ENCODE peak calls at places on chromosome 16, in seven cellular contexts. V is stimulated activated naive B cell treated with anti-CD40 and anti-IgM and Interleukin-4, amounts not matched to agents 10 μg/mL and 1 μg/mL and 100 μg/mL, for 72 hours; S is occipital lobe; Q is tibial nerve; M is activated T-cell treated with anti-CD3 and anti-CD28 coated beads for 1 hour; P is pons; U is GM04503. B is an unnamed sample.

GRCh38 chr16:56886296-56886695 is 21.3 kb downstream of the SLC12A3 start:
- DNase-seq in Q (no peak), V (no peak), M (no peak), P (no peak), U (no peak), S (no peak), B (no peak)

GRCh38 chr16:58025351-58026138 is at the start of gene MMP15:
- DNase-seq in P (no peak), M (peak), V (peak), Q (no peak), S (no peak), U (no peak), B (peak)

GRCh38 chr16:48965391-48965790 is 316.2 kb downstream of the CBLN1 start:
- DNase-seq in S (no peak), M (no peak), P (no peak), U (no peak), V (no peak), Q (no peak), B (no peak)

GRCh38 chr16:64791756-64792155 is 330.1 kb downstream of the CDH11 start:
- DNase-seq in P (no peak), Q (no peak), U (no peak), M (no peak), V (no peak), S (no peak), B (no peak)

GRCh38 chr16:89242795-89243200 is 25.3 kb downstream of the ZNF778 start:
- DNase-seq in S (no peak), U (no peak), Q (no peak), P (no peak), M (no peak), V (no peak), B (no peak)

GRCh38 chr16:11793840-11794239 is 3.2 kb downstream of the ZC3H7A start:
- DNase-seq in U (no peak), S (no peak), V (no peak), Q (no peak), P (no peak), M (no peak), B (no peak)

GRCh38 chr16:29683543-29684090 is 4.6 kb downstream of the QPRT start:
- DNase-seq in V (no peak), P (no peak), M (no peak), S (no peak), U (no peak), Q (no peak), B (no peak)

GRCh38 chr16:54987081-54987480 is 56.4 kb downstream of the IRX5 start:
- DNase-seq in V (no peak), P (peak), M (no peak), Q (no peak), U (no peak), S (peak), B (no peak)

GRCh38 chr16:78269251-78269650 is 169.8 kb downstream of the WWOX start:
- DNase-seq in U (no peak), P (no peak), Q (no peak), M (no peak), V (no peak), S (no peak), B (no peak)

GRCh38 chr16:6484931-6485330 is 847.7 kb upstream of the RBFOX1 start:
- DNase-seq in S (no peak), U (no peak), P (peak), Q (no peak), V (no peak), M (no peak), B (no peak)

GRCh38 chr16:89241187-89242003 is 23.9 kb downstream of the ZNF778 start:
- DNase-seq in P (peak), U (peak), V (peak), Q (peak), S (peak), M (peak), B (peak)

GRCh38 chr16:2178321-2179106 is 17.9 kb downstream of the CASKIN1 start:
- DNase-seq in P (no peak), U (no peak), S (no peak), V (no peak), Q (no peak), M (no peak), B (no peak)

GRCh38 chr16:21256636-21257035 is 21.5 kb downstream of the CRYM start:
- DNase-seq in Q (no peak), U (no peak), P (no peak), M (no peak), S (no peak), V (no peak), B (no peak)

GRCh38 chr16:57889960-57890751 is 80.8 kb downstream of the CNGB1 start:
- DNase-seq in V (no peak), M (no peak), P (no peak), Q (peak), U (no peak), S (no peak), B (no peak)

GRCh38 chr16:84340305-84341040 is 27.9 kb upstream of the ATP2C2 start:
- DNase-seq in Q (no peak), S (no peak), U (no peak), V (no peak), M (no peak), P (no peak), B (no peak)

GRCh38 chr16:58127033-58127556 is 2.1 kb downstream of the CFAP20 start:
- DNase-seq in V (no peak), Q (peak), P (peak), M (no peak), U (peak), S (no peak), B (no peak)

GRCh38 chr16:57801098-57801855 is 1.0 kb downstream of the KIFC3 start:
- DNase-seq in Q (no peak), M (no peak), P (no peak), V (no peak), U (peak), S (peak), B (no peak)

GRCh38 chr16:17930280-17930679 is 406.3 kb downstream of the NPIPA8 start:
- DNase-seq in S (no peak), V (no peak), P (no peak), M (no peak), U (no peak), Q (no peak), B (no peak)

GRCh38 chr16:66696669-66697630 is at the start of gene CMTM4:
- DNase-seq in U (no peak), V (peak), Q (peak), M (peak), S (peak), P (peak), B (peak)

GRCh38 chr16:3021449-3022207 is 1.5 kb downstream of the TNFRSF12A start:
- DNase-seq in V (peak), M (peak), S (peak), U (peak), Q (peak), P (peak), B (peak)

GRCh38 chr16:25158401-25158800 is 46.9 kb downstream of the LCMT1 start:
- DNase-seq in S (no peak), U (no peak), M (no peak), P (no peak), V (no peak), Q (no peak), B (no peak)

GRCh38 chr16:53893731-53894435 is 189.9 kb downstream of the FTO start:
- DNase-seq in P (no peak), V (no peak), S (no peak), Q (no peak), U (no peak), M (no peak), B (no peak)

GRCh38 chr16:17571499-17572093 is 100.8 kb upstream of the XYLT1 start:
- DNase-seq in P (no peak), V (no peak), Q (no peak), U (no peak), M (no peak), S (peak), B (no peak)

GRCh38 chr16:28196331-28196987 is 15.3 kb downstream of the XPO6 start:
- DNase-seq in M (no peak), V (no peak), Q (no peak), U (no peak), S (no peak), P (no peak), B (no peak)

GRCh38 chr16:84537431-84538151 is 33.1 kb upstream of the MEAK7 start:
- DNase-seq in P (peak), V (no peak), U (no peak), S (no peak), Q (no peak), M (no peak), B (no peak)

GRCh38 chr16:56679813-56680212 is 2.5 kb upstream of the MT1X start:
- DNase-seq in M (no peak), Q (no peak), V (no peak), U (no peak), P (no peak), S (no peak), B (no peak)

GRCh38 chr16:74309789-74310781 is 13.5 kb downstream of the PSMD7 start:
- DNase-seq in V (no peak), M (no peak), S (no peak), U (no peak), P (peak), Q (peak), B (no peak)

GRCh38 chr16:49081556-49081955 is 200.1 kb downstream of the CBLN1 start:
- DNase-seq in S (no peak), M (no peak), P (no peak), U (no peak), Q (no peak), V (no peak), B (no peak)

GRCh38 chr16:11632455-11632921 is 35.8 kb upstream of the SNN start:
- DNase-seq in S (no peak), Q (peak), V (no peak), M (no peak), U (peak), P (peak), B (no peak)

GRCh38 chr16:75267631-75268264 is 16.3 kb upstream of the BCAR1 start:
- DNase-seq in Q (no peak), V (no peak), S (peak), P (peak), U (no peak), M (no peak), B (no peak)

GRCh38 chr16:23801387-23801786 is 34.4 kb upstream of the PRKCB start:
- DNase-seq in P (peak), V (peak), Q (peak), M (peak), U (no peak), S (peak), B (peak)

B was measured in progenitor cell of endocrine pancreas.